ENCODE peak calls at places on chromosome 20, in eight cellular contexts. U is stimulated activated CD4-positive, alpha-beta T cell treated with anti-CD3 and anti-CD28 coated beads, Interleukin-2, amount 100 ng/mL, for 48 hours; N is cardiac muscle cell; T is non-pigmented ciliary epithelial cell; E is IMR-90; A is A549; I is AG08395; D is effector memory CD8-positive, alpha-beta T cell. V is an unnamed sample.

GRCh38 chr20:1652960-1653359 is 4.6 kb downstream of the SIRPG start:
- DNase-seq in T (no peak), E (no peak), N (no peak), U (no peak), I (no peak), A (no peak), D (no peak), V (no peak)

GRCh38 chr20:62195736-62196135 is 12.9 kb downstream of the MTG2 start:
- DNase-seq in D (no peak), N (no peak), I (no peak), T (no peak), A (no peak), E (no peak), U (no peak), V (no peak)

GRCh38 chr20:36237477-36237876 is 1.2 kb downstream of the AAR2 start:
- DNase-seq in N (no peak), T (no peak), U (no peak), A (no peak), I (no peak), E (no peak), D (no peak), V (no peak)

GRCh38 chr20:45329497-45330319 is 18.5 kb downstream of the SDC4 start:
- DNase-seq in U (no peak), A (no peak), N (no peak), I (no peak), E (no peak), D (no peak), T (no peak), V (no peak)

GRCh38 chr20:62631336-62632317 is 10.7 kb upstream of the SLCO4A1 start:
- DNase-seq in D (no peak), N (no peak), U (no peak), T (no peak), A (no peak), E (no peak), I (no peak), V (no peak)

GRCh38 chr20:4160761-4161305 is 145.5 kb upstream of the RNF24 start:
- DNase-seq in D (no peak), T (no peak), N (peak), E (peak), U (peak), I (no peak), A (no peak), V (peak)

GRCh38 chr20:46406986-46407670 is 713 bp upstream of the ELMO2 start:
- DNase-seq in N (peak), I (no peak), T (no peak), D (peak), A (no peak), E (peak), U (peak), V (no peak)

GRCh38 chr20:48999890-49000870 is 45.9 kb upstream of the CSE1L start:
- DNase-seq in T (no peak), U (no peak), A (no peak), D (no peak), E (no peak), I (no peak), N (no peak), V (no peak)

GRCh38 chr20:58573257-58573656 is 58.1 kb upstream of the APCDD1L start:
- DNase-seq in I (no peak), A (no peak), T (no peak), D (no peak), E (no peak), N (no peak), U (no peak), V (no peak)

GRCh38 chr20:64106981-64107735 is at the start of gene NPBWR2:
- DNase-seq in A (no peak), U (no peak), E (no peak), D (no peak), N (no peak), I (no peak), T (no peak), V (no peak)

GRCh38 chr20:9503530-9504251 is 10.7 kb upstream of the LAMP5 start:
- DNase-seq in A (peak), I (peak), E (peak), D (no peak), U (no peak), N (peak), T (no peak), V (no peak)

GRCh38 chr20:4016349-4017050 is 1.1 kb upstream of the RNF24 start:
- DNase-seq in U (no peak), A (no peak), T (no peak), E (no peak), I (no peak), N (no peak), D (no peak), V (no peak)

GRCh38 chr20:25856256-25856884 is 159.7 kb upstream of the ZNF337 start:
- DNase-seq in N (no peak), U (no peak), A (no peak), T (no peak), I (no peak), D (no peak), E (no peak), V (no peak)

GRCh38 chr20:34112600-34113061 is 588 bp upstream of the EIF2S2 start:
- DNase-seq in T (no peak), D (no peak), E (peak), U (no peak), I (peak), N (peak), A (peak), V (peak)

GRCh38 chr20:24357169-24357568 is 112.3 kb upstream of the SYNDIG1 start:
- DNase-seq in T (no peak), E (no peak), U (no peak), A (peak), N (no peak), D (no peak), I (no peak), V (no peak)

GRCh38 chr20:37956099-37956498 is 53.2 kb downstream of the VSTM2L start:
- DNase-seq in T (no peak), A (no peak), D (no peak), E (peak), U (no peak), N (no peak), I (no peak), V (no peak)

GRCh38 chr20:63364801-63365585 is 3.8 kb upstream of the CHRNA4 start:
- DNase-seq in A (no peak), N (no peak), U (no peak), D (no peak), E (no peak), I (no peak), T (no peak), V (no peak)

GRCh38 chr20:1619861-1620444 is at the start of gene SIRPB1:
- DNase-seq in D (no peak), I (peak), E (peak), U (no peak), N (no peak), A (no peak), T (no peak), V (no peak)